ENCODE peak calls at places on chromosome 13, in five cellular contexts. R is CD8-positive, alpha-beta memory T cell; G is activated naive CD4-positive, alpha-beta T cell treated with anti-CD3 and anti-CD28 coated beads for 36 hours; Y is heart left ventricle; T is retina. B is an unnamed sample.

GRCh38 chr13:73938375-73939070 is 195.7 kb downstream of the KLF12 start:
- DNase-seq in R (no peak), G (no peak), Y (no peak), T (no peak), B (no peak)

GRCh38 chr13:29758591-29759114 is 91.8 kb downstream of the UBL3 start:
- DNase-seq in R (peak), G (peak), Y (peak), T (no peak), B (no peak)

GRCh38 chr13:71525004-71525403 is 342.0 kb downstream of the DACH1 start:
- DNase-seq in R (no peak), G (no peak), Y (no peak), T (no peak), B (no peak)

GRCh38 chr13:114067886-114068722 is 64.3 kb downstream of the RASA3 start:
- DNase-seq in R (peak), G (peak), Y (no peak), T (no peak), B (no peak)

GRCh38 chr13:36362251-36362650 is 16.1 kb upstream of the SPART start:
- DNase-seq in R (no peak), G (no peak), Y (no peak), T (no peak), B (no peak)

GRCh38 chr13:111387026-111387871 is 66.8 kb downstream of the TEX29 start:
- DNase-seq in R (no peak), G (no peak), Y (no peak), T (no peak), B (no peak)

GRCh38 chr13:29702912-29703351 is 107.4 kb upstream of the SLC7A1 start:
- DNase-seq in R (no peak), G (no peak), Y (peak), T (no peak), B (no peak)

GRCh38 chr13:83065136-83065535 is 817.1 kb downstream of the SLITRK1 start:
- DNase-seq in R (no peak), G (no peak), Y (no peak), T (no peak), B (peak)

GRCh38 chr13:43140985-43141384 is 117.6 kb downstream of the DNAJC15 start:
- DNase-seq in R (no peak), G (no peak), Y (no peak), T (no peak), B (no peak)

GRCh38 chr13:24280722-24281121 is 28.7 kb upstream of the C1QTNF9 start:
- DNase-seq in R (no peak), G (no peak), Y (no peak), T (peak), B (no peak)

GRCh38 chr13:25762288-25762687 is 289.5 kb downstream of the SHISA2 start:
- DNase-seq in R (no peak), G (no peak), Y (no peak), T (no peak), B (no peak)